ENCODE peak calls at places on chromosomes 13 and 19, in eight cellular contexts. I, O, D, M, Q, J, E and P are unnamed samples.

GRCh38 chr13:41562083-41562482 is 104.7 kb downstream of the RGCC start:
- DNase-seq in D (peak; percentile 82), M (no peak), I (peak; percentile 59), J (no peak), E (peak; percentile 27), O (no peak), Q (peak; percentile 29), P (no peak)

GRCh38 chr13:33224191-33224590 is 61.4 kb downstream of the STARD13 start:
- DNase-seq in J (no peak), D (no peak), I (no peak), E (no peak), O (no peak), M (no peak), Q (no peak), P (no peak)

GRCh38 chr13:105340061-105340606 is 1195.3 kb downstream of the EFNB2 start:
- DNase-seq in J (no peak), I (no peak), M (no peak), E (no peak), O (no peak), D (no peak), Q (no peak), P (no peak)

GRCh38 chr19:1287622-1288527 is 2.2 kb downstream of the EFNA2 start:
- DNase-seq in I (no peak), D (peak; percentile 57), Q (no peak), O (no peak), J (no peak), E (no peak), M (no peak), P (no peak)

GRCh38 chr13:92513672-92514071 is 712.9 kb upstream of the GPC6 start:
- DNase-seq in M (no peak), I (no peak), O (no peak), E (no peak), D (no peak), Q (no peak), J (no peak), P (no peak)

GRCh38 chr19:54162241-54162805 is 2.8 kb upstream of the LENG1 start:
- DNase-seq in I (peak; percentile 8), E (peak; percentile 76), D (peak; percentile 91), J (peak; percentile 73), Q (peak; percentile 85), M (peak; percentile 29), O (peak; percentile 65), P (no peak)

GRCh38 chr13:37409756-37410155 is 188.8 kb downstream of the POSTN start:
- DNase-seq in M (no peak), Q (peak; percentile 17), D (peak; percentile 8), O (no peak), I (no peak), E (no peak), J (no peak), P (no peak)

GRCh38 chr19:10333758-10334339 is 520 bp upstream of the RAVER1 start:
- DNase-seq in J (no peak), E (no peak), D (no peak), M (no peak), I (no peak), O (no peak), Q (peak; percentile 26), P (no peak)

GRCh38 chr19:5615756-5616327 is 6.7 kb downstream of the SAFB2 start:
- DNase-seq in Q (no peak), I (no peak), O (no peak), M (no peak), E (no peak), J (no peak), D (no peak), P (no peak)

GRCh38 chr19:51365211-51366049 is 758 bp downstream of the ETFB start:
- DNase-seq in I (no peak), M (no peak), E (peak; percentile 52), Q (peak; percentile 31), J (no peak), O (no peak), D (peak; percentile 48), P (peak; percentile 30)

GRCh38 chr19:51186323-51186722 is 38.6 kb upstream of the CD33 start:
- DNase-seq in D (no peak), Q (no peak), J (no peak), O (no peak), E (no peak), M (no peak), I (no peak), P (no peak)

GRCh38 chr13:86174632-86175031 is 375.4 kb upstream of the SLITRK6 start:
- DNase-seq in E (no peak), Q (no peak), O (no peak), M (no peak), I (no peak), J (no peak), D (no peak), P (no peak)

GRCh38 chr13:27405521-27406134 is 18.8 kb upstream of the GTF3A start:
- DNase-seq in D (no peak), O (no peak), Q (no peak), J (no peak), M (no peak), E (no peak), I (no peak), P (no peak)

GRCh38 chr19:56692496-56692895 is 20.9 kb upstream of the ZNF835 start:
- DNase-seq in M (no peak), O (no peak), Q (peak; percentile 37), I (no peak), E (no peak), D (no peak), J (no peak), P (no peak)

GRCh38 chr13:110119943-110120905 is 186.7 kb downstream of the COL4A1 start:
- DNase-seq in E (no peak), Q (no peak), D (no peak), J (no peak), I (no peak), M (no peak), O (no peak), P (no peak)

GRCh38 chr13:100240109-100240779 is 151.4 kb downstream of the PCCA start:
- DNase-seq in M (no peak), I (no peak), Q (peak; percentile 42), O (no peak), J (no peak), D (no peak), E (no peak), P (peak; percentile 3)

GRCh38 chr13:98842074-98842473 is 89.6 kb upstream of the SLC15A1 start:
- DNase-seq in I (no peak), M (no peak), E (no peak), Q (no peak), O (no peak), D (no peak), J (no peak), P (no peak)

GRCh38 chr13:72542241-72542640 is 185.2 kb downstream of the MZT1 start:
- DNase-seq in E (no peak), M (no peak), D (no peak), Q (no peak), J (no peak), O (no peak), I (no peak), P (no peak)

GRCh38 chr19:29783627-29784190 is 28.1 kb upstream of the CCNE1 start:
- DNase-seq in M (no peak), D (no peak), I (no peak), O (no peak), Q (no peak), E (no peak), J (no peak), P (no peak)

GRCh38 chr13:108455320-108455719 is 174.1 kb upstream of the MYO16 start:
- DNase-seq in I (no peak), O (no peak), M (no peak), J (no peak), D (no peak), Q (no peak), E (no peak), P (no peak)

GRCh38 chr13:100620792-100621191 is 32.2 kb upstream of the GGACT start:
- DNase-seq in E (no peak), I (no peak), J (no peak), O (no peak), Q (peak; percentile 76), M (no peak), D (no peak), P (no peak)

GRCh38 chr19:15913384-15913783 is 15.5 kb upstream of the CYP4F2 start:
- DNase-seq in I (no peak), J (no peak), Q (no peak), E (no peak), M (no peak), O (peak; percentile 1), D (no peak), P (no peak)

GRCh38 chr13:110874508-110874960 is 40.3 kb downstream of the ANKRD10 start:
- DNase-seq in D (peak; percentile 96), O (peak; percentile 96), Q (peak; percentile 86), E (peak; percentile 79), M (no peak), I (peak; percentile 20), J (peak; percentile 23), P (peak; percentile 66)

GRCh38 chr19:54345938-54346386 is 7.0 kb upstream of the LILRA4 start:
- DNase-seq in E (no peak), O (no peak), M (peak; percentile 15), J (no peak), Q (no peak), I (no peak), D (no peak), P (no peak)

GRCh38 chr13:111184685-111185401 is 69.7 kb downstream of the ARHGEF7 start:
- DNase-seq in Q (peak; percentile 33), I (no peak), M (peak; percentile 90), J (no peak), O (no peak), D (no peak), E (no peak), P (no peak)

GRCh38 chr13:111973186-111974064 is 93.5 kb upstream of the SOX1 start:
- DNase-seq in D (no peak), Q (no peak), M (no peak), E (no peak), I (no peak), J (no peak), O (no peak), P (no peak)

GRCh38 chr19:46192990-46193650 is 36.4 kb upstream of the IGFL1 start:
- DNase-seq in J (no peak), O (no peak), I (no peak), Q (peak; percentile 68), D (peak; percentile 79), M (no peak), E (peak; percentile 81), P (peak; percentile 82)

GRCh38 chr19:41588497-41589209 is 12.7 kb downstream of the CEACAM21 start:
- DNase-seq in O (peak; percentile 65), I (no peak), D (peak; percentile 60), E (no peak), J (no peak), M (no peak), Q (peak; percentile 57), P (no peak)

GRCh38 chr13:36074659-36075058 is 56.5 kb downstream of the DCLK1 start:
- DNase-seq in D (no peak), M (no peak), J (no peak), O (peak; percentile 16), Q (peak; percentile 38), E (no peak), I (no peak), P (no peak)

GRCh38 chr19:525029-525428 is 6.5 kb upstream of the CDC34 start:
- DNase-seq in J (no peak), E (no peak), D (no peak), M (no peak), I (no peak), O (peak; percentile 37), Q (no peak), P (no peak)

GRCh38 chr19:30009013-30009412 is 67.0 kb downstream of the URI1 start:
- DNase-seq in J (no peak), I (no peak), D (no peak), M (no peak), E (no peak), O (no peak), Q (no peak), P (no peak)

GRCh38 chr19:2289714-2290435 is 7.9 kb upstream of the PEAK3 start:
- DNase-seq in M (peak; percentile 72), Q (no peak), O (no peak), D (no peak), E (no peak), J (no peak), I (no peak), P (no peak)

GRCh38 chr19:19062454-19063182 is 1.2 kb upstream of the SLC25A42 start:
- DNase-seq in D (no peak), E (peak; percentile 12), M (no peak), I (no peak), Q (peak; percentile 28), J (no peak), O (peak; percentile 6), P (no peak)